ENCODE peak calls at places on chromosome 9, in five cellular contexts. K is nephron progenitor cell, E is fibroblast of pulmonary artery, U is A549, T is WTC11. V is an unnamed sample.

GRCh38 chr9:133134419-133135190 is 13.6 kb upstream of the RALGDS start:
- DNase-seq in K (no peak), E (no peak), U (no peak), T (no peak), V (no peak)

GRCh38 chr9:80191108-80191507 is 619.3 kb downstream of the TLE4 start:
- DNase-seq in K (no peak), E (no peak), U (no peak), T (no peak), V (no peak)

GRCh38 chr9:132837501-132838268 is 40.4 kb downstream of the AK8 start:
- DNase-seq in K (no peak), E (no peak), U (no peak), T (no peak), V (no peak)

GRCh38 chr9:133641861-133642595 is 5.9 kb downstream of the DBH start:
- DNase-seq in K (no peak), E (no peak), U (no peak), T (no peak), V (no peak)

GRCh38 chr9:99112750-99113417 is 8.0 kb downstream of the TGFBR1 start:
- DNase-seq in K (no peak), E (no peak), U (no peak), T (no peak), V (no peak)

GRCh38 chr9:134066546-134066922 is 1.3 kb downstream of the BRD3 start:
- DNase-seq in K (no peak), E (peak), U (peak), T (no peak), V (no peak)

GRCh38 chr9:120578614-120579013 is 1.4 kb downstream of the CDK5RAP2 start:
- DNase-seq in K (no peak), E (no peak), U (no peak), T (no peak), V (no peak)

GRCh38 chr9:123356851-123357747 is 1.1 kb downstream of the CRB2 start:
- DNase-seq in K (no peak), E (no peak), U (no peak), T (no peak), V (no peak)

GRCh38 chr9:34991833-34992375 is 2.4 kb downstream of the DNAJB5 start:
- DNase-seq in K (peak), E (no peak), U (no peak), T (peak), V (no peak)

GRCh38 chr9:17082343-17082742 is 52.5 kb upstream of the CNTLN start:
- DNase-seq in K (peak), E (peak), U (no peak), T (peak), V (no peak)

GRCh38 chr9:4382722-4383317 is 83.0 kb upstream of the GLIS3 start:
- DNase-seq in K (no peak), E (peak), U (no peak), T (no peak), V (no peak)

GRCh38 chr9:20292002-20292401 is 330.3 kb downstream of the MLLT3 start:
- DNase-seq in K (no peak), E (peak), U (peak), T (no peak), V (no peak)

GRCh38 chr9:33099754-33100153 is 23.3 kb upstream of the SMU1 start:
- DNase-seq in K (no peak), E (no peak), U (no peak), T (no peak), V (no peak)

GRCh38 chr9:14133394-14133793 is 180.5 kb downstream of the NFIB start:
- DNase-seq in K (no peak), E (peak), U (no peak), T (no peak), V (no peak)

GRCh38 chr9:1098551-1098950 is 48.4 kb downstream of the DMRT2 start:
- DNase-seq in K (no peak), E (no peak), U (no peak), T (no peak), V (no peak)

GRCh38 chr9:109507421-109507838 is 9.3 kb upstream of the PTPN3 start:
- DNase-seq in K (no peak), E (peak), U (peak), T (no peak), V (peak)

GRCh38 chr9:133850161-133850560 is 112.0 kb upstream of the SARDH start:
- DNase-seq in K (no peak), E (no peak), U (no peak), T (no peak), V (no peak)

GRCh38 chr9:134225186-134225585 is 60.8 kb upstream of the RNU6ATAC start:
- DNase-seq in K (no peak), E (no peak), U (no peak), T (no peak), V (no peak)

GRCh38 chr9:2087500-2088313 is 72.6 kb downstream of the SMARCA2 start:
- DNase-seq in K (no peak), E (peak), U (peak), T (no peak), V (no peak)

GRCh38 chr9:81455826-81456225 is 233.5 kb downstream of the TLE1 start:
- DNase-seq in K (no peak), E (no peak), U (no peak), T (no peak), V (no peak)

GRCh38 chr9:124251605-124252366 is 6.0 kb upstream of the NEK6 start:
- DNase-seq in K (no peak), E (peak), U (no peak), T (no peak), V (no peak)

GRCh38 chr9:127707766-127708165 is 978 bp downstream of the CFAP157 start:
- DNase-seq in K (no peak), E (no peak), U (no peak), T (no peak), V (no peak)

GRCh38 chr9:134740071-134740470 is 98.5 kb downstream of the COL5A1 start:
- DNase-seq in K (no peak), E (no peak), U (no peak), T (no peak), V (no peak)

GRCh38 chr9:35273591-35273990 is 111.8 kb downstream of the UNC13B start:
- DNase-seq in K (no peak), E (no peak), U (no peak), T (no peak), V (no peak)

GRCh38 chr9:125241863-125242739 is 958 bp upstream of the HSPA5 start:
- DNase-seq in K (no peak), E (no peak), U (peak), T (no peak), V (no peak)

GRCh38 chr9:98479449-98479848 is 224.0 kb upstream of the TBC1D2 start:
- DNase-seq in K (no peak), E (no peak), U (no peak), T (no peak), V (no peak)

GRCh38 chr9:71854811-71855210 is 56.2 kb downstream of the ABHD17B start:
- DNase-seq in K (no peak), E (no peak), U (no peak), T (no peak), V (no peak)

GRCh38 chr9:101716629-101717028 is 21.8 kb downstream of the GRIN3A start:
- DNase-seq in K (no peak), E (no peak), U (no peak), T (no peak), V (no peak)

GRCh38 chr9:15295761-15296405 is 11.1 kb downstream of the TTC39B start:
- DNase-seq in K (peak), E (peak), U (peak), T (no peak), V (no peak)

GRCh38 chr9:14520341-14520740 is 172.9 kb downstream of the ZDHHC21 start:
- DNase-seq in K (no peak), E (no peak), U (no peak), T (no peak), V (no peak)

GRCh38 chr9:69916950-69917349 is 96.3 kb downstream of the CFAP95 start:
- DNase-seq in K (no peak), E (no peak), U (no peak), T (no peak), V (no peak)

GRCh38 chr9:91037511-91038482 is 236.2 kb downstream of the SYK start:
- DNase-seq in K (no peak), E (peak), U (peak), T (no peak), V (peak)

GRCh38 chr9:37715260-37715659 is 38.3 kb upstream of the TRMT10B start:
- DNase-seq in K (no peak), E (no peak), U (no peak), T (no peak), V (no peak)

GRCh38 chr9:36632892-36633291 is 60.2 kb downstream of the MELK start:
- DNase-seq in K (no peak), E (peak), U (peak), T (no peak), V (peak)

GRCh38 chr9:36946653-36947052 is 87.4 kb downstream of the PAX5 start:
- DNase-seq in K (no peak), E (no peak), U (no peak), T (no peak), V (no peak)

GRCh38 chr9:86648828-86649170 is 294.6 kb upstream of the TUT7 start:
- DNase-seq in K (no peak), E (no peak), U (no peak), T (no peak), V (no peak)

GRCh38 chr9:109907400-109907799 is 127.4 kb downstream of the PALM2AKAP2 start:
- DNase-seq in K (no peak), E (peak), U (no peak), T (no peak), V (no peak)

GRCh38 chr9:76866689-76867088 is 39.2 kb downstream of the PRUNE2 start:
- DNase-seq in K (no peak), E (peak), U (peak), T (no peak), V (peak)

GRCh38 chr9:27337833-27338526 is 41.0 kb upstream of the EQTN start:
- DNase-seq in K (no peak), E (no peak), U (no peak), T (no peak), V (no peak)

GRCh38 chr9:70883056-70883455 is 238.4 kb downstream of the TRPM3 start:
- DNase-seq in K (no peak), E (peak), U (no peak), T (no peak), V (no peak)

GRCh38 chr9:136974834-136975535 is 2.3 kb upstream of the PTGDS start:
- DNase-seq in K (no peak), E (no peak), U (no peak), T (no peak), V (no peak)

GRCh38 chr9:136973618-136974617 is 3.4 kb upstream of the PTGDS start:
- DNase-seq in K (no peak), E (no peak), U (no peak), T (no peak), V (no peak)

GRCh38 chr9:136977223-136978072 is at the start of gene PTGDS:
- DNase-seq in K (peak), E (peak), U (no peak), T (no peak), V (no peak)

GRCh38 chr9:136978073-136978864 is 965 bp downstream of the PTGDS start:
- DNase-seq in K (peak), E (peak), U (peak), T (peak), V (no peak)

GRCh38 chr9:136975624-136976023 is 1.7 kb upstream of the PTGDS start:
- DNase-seq in K (peak), E (no peak), U (no peak), T (peak), V (no peak)
- TF ChIP-seq CTCF in K (no peak), E (no peak), U (peak), T (peak), V (no peak)

DNA sequence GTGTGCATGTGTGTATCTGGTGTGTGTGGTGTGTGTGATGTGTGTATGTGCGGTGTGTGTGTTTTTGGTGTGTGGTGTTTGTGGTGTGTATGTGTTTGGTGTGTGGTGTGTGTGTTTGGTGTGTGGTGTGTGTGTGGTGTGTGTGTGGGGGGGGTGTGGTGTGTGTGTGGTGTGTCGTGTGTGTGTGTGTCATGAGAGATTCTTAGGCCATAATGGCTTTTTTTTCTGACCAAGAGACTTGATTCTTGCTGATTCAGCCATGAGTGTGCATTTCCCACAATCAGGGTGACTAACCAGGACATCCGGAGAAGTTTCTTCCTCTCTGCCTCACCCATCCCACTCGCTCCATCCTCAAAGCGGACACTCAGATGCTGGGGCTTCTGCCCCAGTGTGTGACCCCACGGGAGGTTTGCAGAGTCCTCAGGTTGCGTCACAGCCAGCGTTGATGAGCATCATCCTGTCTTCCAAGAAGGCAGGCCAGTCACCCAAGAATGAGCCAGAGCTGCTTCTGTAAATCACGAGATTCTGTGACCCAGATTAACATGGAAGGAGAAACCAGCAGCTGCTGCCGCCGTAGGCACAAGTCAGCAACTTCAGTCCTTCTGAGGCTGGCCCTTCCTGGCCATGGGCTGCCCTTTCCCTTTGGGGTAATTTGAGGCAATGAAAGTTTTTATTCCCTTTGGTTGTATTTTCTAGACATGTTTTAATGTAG is 12.5 kb upstream of the CTSL start:
- DNase-seq in K (no peak), E (peak), U (peak), T (no peak), V (peak)
- TF ChIP-seq CTCF in K (no peak), E (peak), U (no peak), T (no peak), V (no peak)

DNA sequence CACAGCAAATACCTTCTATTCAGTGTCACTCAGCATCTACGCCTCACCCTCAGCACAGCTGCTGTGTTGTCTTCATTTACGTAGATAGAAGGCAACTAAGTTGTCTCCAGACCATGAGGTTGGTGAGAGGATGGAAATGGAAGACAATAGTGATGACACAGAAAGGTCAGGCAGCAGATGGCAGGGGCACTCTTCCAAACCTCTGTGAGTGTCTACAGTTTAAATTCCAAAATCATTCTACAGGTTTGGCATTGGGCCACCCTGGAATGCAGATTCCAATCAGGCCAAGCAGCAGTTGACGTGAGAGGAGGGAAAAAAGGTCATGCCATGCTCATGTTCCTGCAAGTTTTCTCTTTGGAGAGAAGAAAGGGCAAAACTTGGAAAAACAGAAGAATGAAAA is 68.7 kb upstream of the ADAMTSL1 start:
- DNase-seq in K (no peak), E (peak), U (no peak), T (no peak), V (peak)
- TF ChIP-seq CTCF in K (no peak), E (no peak), U (no peak), T (no peak), V (no peak)

GRCh38 chr9:9938432-9938831 is 674.4 kb downstream of the PTPRD start:
- DNase-seq in K (no peak), E (no peak), U (no peak), T (no peak), V (no peak)

GRCh38 chr9:9942764-9943424 is 669.9 kb downstream of the PTPRD start:
- DNase-seq in K (peak), E (peak), U (peak), T (peak), V (no peak)
- TF ChIP-seq CTCF in K (peak), E (peak), U (peak), T (peak), V (peak)

GRCh38 chr9:95116002-95116819 is 201.3 kb downstream of the FANCC start:
- DNase-seq in K (peak), E (no peak), U (no peak), T (no peak), V (no peak)
- TF ChIP-seq CTCF in K (peak), E (peak), U (peak), T (no peak), V (no peak)

V was measured in AG09319.